ENCODE peak calls at places on chromosome 15, in eight cellular contexts. One of them, this sample, is unnamed.

GRCh38 chr15:78685157-78685830 is 44.3 kb upstream of the CHRNB4 start:
- DNase-seq in ELR: no peak
- DNase-seq in GM10248: no peak
- DNase-seq in Peyer's patch: no peak
- DNase-seq in non-pigmented ciliary epithelial cell: no peak
- DNase-seq in adrenal gland: no peak
- DNase-seq in GM18507: no peak
- DNase-seq in RCC 7860: no peak
- DNase-seq in this sample: no peak

GRCh38 chr15:28101201-28101600 is 2.1 kb upstream of the OCA2 start:
- DNase-seq in ELR: no peak
- DNase-seq in GM10248: no peak
- DNase-seq in Peyer's patch: no peak
- DNase-seq in non-pigmented ciliary epithelial cell: no peak
- DNase-seq in adrenal gland: no peak
- DNase-seq in GM18507: no peak
- DNase-seq in RCC 7860: no peak
- DNase-seq in this sample: no peak

GRCh38 chr15:55256281-55257013 is 33.2 kb downstream of the RAB27A start:
- DNase-seq in ELR: no peak
- DNase-seq in GM10248: no peak
- DNase-seq in Peyer's patch: no peak
- DNase-seq in non-pigmented ciliary epithelial cell: no peak
- DNase-seq in adrenal gland: no peak
- DNase-seq in GM18507: no peak
- DNase-seq in RCC 7860: no peak
- DNase-seq in this sample: no peak

GRCh38 chr15:94411279-94411678 is 179.9 kb downstream of the MCTP2 start:
- DNase-seq in ELR: no peak
- DNase-seq in GM10248: no peak
- DNase-seq in Peyer's patch: no peak
- DNase-seq in non-pigmented ciliary epithelial cell: no peak
- DNase-seq in adrenal gland: no peak
- DNase-seq in GM18507: no peak
- DNase-seq in RCC 7860: no peak
- DNase-seq in this sample: no peak

GRCh38 chr15:75235760-75236729 is 22.1 kb upstream of the GOLGA6C start:
- DNase-seq in ELR: no peak
- DNase-seq in GM10248: peak
- DNase-seq in Peyer's patch: no peak
- DNase-seq in non-pigmented ciliary epithelial cell: no peak
- DNase-seq in adrenal gland: peak
- DNase-seq in GM18507: no peak
- DNase-seq in RCC 7860: no peak
- DNase-seq in this sample: no peak

GRCh38 chr15:31607656-31608055 is 281.0 kb downstream of the KLF13 start:
- DNase-seq in ELR: no peak
- DNase-seq in GM10248: no peak
- DNase-seq in Peyer's patch: no peak
- DNase-seq in non-pigmented ciliary epithelial cell: no peak
- DNase-seq in adrenal gland: no peak
- DNase-seq in GM18507: no peak
- DNase-seq in RCC 7860: no peak
- DNase-seq in this sample: no peak

GRCh38 chr15:27514526-27514925 is 543.5 kb downstream of the GABRG3 start:
- DNase-seq in ELR: no peak
- DNase-seq in GM10248: no peak
- DNase-seq in Peyer's patch: no peak
- DNase-seq in non-pigmented ciliary epithelial cell: no peak
- DNase-seq in adrenal gland: no peak
- DNase-seq in GM18507: no peak
- DNase-seq in RCC 7860: peak
- DNase-seq in this sample: no peak

GRCh38 chr15:42385206-42385979 is 26.1 kb downstream of the CAPN3 start:
- DNase-seq in ELR: peak
- DNase-seq in GM10248: peak
- DNase-seq in Peyer's patch: no peak
- DNase-seq in non-pigmented ciliary epithelial cell: peak
- DNase-seq in adrenal gland: no peak
- DNase-seq in GM18507: no peak
- DNase-seq in RCC 7860: peak
- DNase-seq in this sample: no peak

GRCh38 chr15:70274908-70275307 is 177.2 kb upstream of the TLE3 start:
- DNase-seq in ELR: no peak
- DNase-seq in GM10248: no peak
- DNase-seq in Peyer's patch: no peak
- DNase-seq in non-pigmented ciliary epithelial cell: no peak
- DNase-seq in adrenal gland: no peak
- DNase-seq in GM18507: no peak
- DNase-seq in RCC 7860: no peak
- DNase-seq in this sample: no peak

This sample was measured in body of pancreas.